ENCODE peak calls at places on chromosomes 7 and 10, in four cellular contexts. One of them, this sample, is unnamed. For H3K4me1, the result is how much of the 10 kb centered on the place peaks cover.

GRCh38 chr7:57071-57470 is 135.3 kb upstream of the FAM20C start:
- DNase-seq in tibial artery: no peak
- DNase-seq in left lung: peak
- DNase-seq in left ventricle myocardium inferior: no peak
- DNase-seq in this sample: no peak

GRCh38 chr10:130763491-130763890 is 548.0 kb downstream of the TCERG1L start:
- DNase-seq in left ventricle myocardium inferior: no peak
- DNase-seq in left lung: peak
- DNase-seq in tibial artery: no peak
- DNase-seq in this sample: no peak

GRCh38 chr7:44073664-44074348 is 8.4 kb upstream of the PGAM2 start:
- DNase-seq in left ventricle myocardium inferior: peak
- DNase-seq in left lung: peak
- DNase-seq in tibial artery: peak
- DNase-seq in this sample: peak

GRCh38 chr7:31129067-31129466 is 77.0 kb downstream of the ADCYAP1R1 start:
- DNase-seq in tibial artery: no peak
- DNase-seq in left ventricle myocardium inferior: no peak
- DNase-seq in left lung: no peak
- DNase-seq in this sample: peak

GRCh38 chr7:137996871-137997270 is 5.0 kb downstream of the CREB3L2 start:
- DNase-seq in tibial artery: no peak
- DNase-seq in left lung: no peak
- DNase-seq in left ventricle myocardium inferior: no peak
- DNase-seq in this sample: no peak

GRCh38 chr7:152158801-152159587 is 133.5 kb downstream of the GALNT11 start:
- DNase-seq in left ventricle myocardium inferior: no peak
- DNase-seq in tibial artery: no peak
- DNase-seq in left lung: no peak
- DNase-seq in this sample: peak

GRCh38 chr7:129240119-129240815 is 15.4 kb downstream of the AHCYL2 start:
- DNase-seq in left lung: no peak
- DNase-seq in tibial artery: no peak
- DNase-seq in left ventricle myocardium inferior: no peak
- DNase-seq in this sample: no peak

GRCh38 chr7:140456627-140457051 is 22.7 kb downstream of the MKRN1 start:
- DNase-seq in left lung: no peak
- DNase-seq in tibial artery: no peak
- DNase-seq in left ventricle myocardium inferior: no peak
- DNase-seq in this sample: no peak

GRCh38 chr10:107971973-107972372 is 807.5 kb upstream of the SORCS1 start:
- DNase-seq in left ventricle myocardium inferior: no peak
- DNase-seq in tibial artery: no peak
- DNase-seq in left lung: no peak
- DNase-seq in this sample: no peak

GRCh38 chr7:150938566-150938965 is 39.6 kb downstream of the KCNH2 start:
- DNase-seq in left lung: no peak
- DNase-seq in left ventricle myocardium inferior: no peak
- DNase-seq in tibial artery: no peak
- DNase-seq in this sample: no peak

GRCh38 chr10:63718006-63718405 is 196.8 kb downstream of the REEP3 start:
- DNase-seq in tibial artery: no peak
- DNase-seq in left ventricle myocardium inferior: no peak
- DNase-seq in left lung: no peak
- DNase-seq in this sample: no peak

GRCh38 chr10:49539320-49539885 is 482 bp upstream of the ERCC6 start:
- DNase-seq in left lung: peak
- DNase-seq in left ventricle myocardium inferior: peak
- DNase-seq in tibial artery: peak
- DNase-seq in this sample: peak

GRCh38 chr10:119415536-119416527 is 126.7 kb downstream of the RGS10 start:
- DNase-seq in left ventricle myocardium inferior: no peak
- DNase-seq in tibial artery: no peak
- DNase-seq in left lung: peak
- DNase-seq in this sample: no peak

DNA sequence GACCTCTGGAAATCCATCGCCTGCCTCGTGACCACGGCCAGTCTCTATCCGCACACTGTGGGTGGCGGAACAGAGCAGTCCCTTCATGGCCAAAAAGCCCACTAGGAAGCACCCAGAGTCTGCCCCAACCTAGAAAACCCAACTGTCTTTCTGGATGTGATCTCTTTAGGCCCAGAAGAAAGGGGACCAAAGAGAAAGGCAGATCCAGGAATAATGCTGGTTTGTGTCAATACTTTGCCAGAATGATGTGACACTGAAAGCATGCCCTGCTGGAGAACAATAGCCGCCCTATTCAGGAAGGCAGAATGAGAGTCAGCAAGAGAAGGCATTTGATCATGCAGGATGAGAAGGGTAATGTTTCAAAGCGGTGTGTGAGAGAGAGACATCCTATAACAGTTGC is 274.7 kb downstream of the USP6NL start:
- DNase-seq in tibial artery: no peak
- DNase-seq in left lung: no peak
- DNase-seq in left ventricle myocardium inferior: no peak
- DNase-seq in this sample: no peak
- H3K4me1 ChIP-seq in tibial artery: under half
- H3K4me1 ChIP-seq in left lung: under half
- H3K4me1 ChIP-seq in left ventricle myocardium inferior: under half
- H3K4me1 ChIP-seq in this sample: under half

GRCh38 chr7:36777855-36778254 is 53.6 kb upstream of the AOAH start:
- DNase-seq in left ventricle myocardium inferior: no peak
- DNase-seq in left lung: no peak
- DNase-seq in tibial artery: no peak
- DNase-seq in this sample: no peak

GRCh38 chr7:36784991-36785940 is 61.0 kb upstream of the AOAH start:
- DNase-seq in tibial artery: peak
- DNase-seq in left ventricle myocardium inferior: peak
- DNase-seq in left lung: no peak
- DNase-seq in this sample: no peak

GRCh38 chr7:36775673-36776072 is 51.4 kb upstream of the AOAH start:
- DNase-seq in left lung: no peak
- DNase-seq in left ventricle myocardium inferior: no peak
- DNase-seq in tibial artery: peak
- DNase-seq in this sample: no peak

GRCh38 chr7:36777062-36777461 is 52.8 kb upstream of the AOAH start:
- DNase-seq in left ventricle myocardium inferior: no peak
- DNase-seq in left lung: no peak
- DNase-seq in tibial artery: no peak
- DNase-seq in this sample: no peak

DNA sequence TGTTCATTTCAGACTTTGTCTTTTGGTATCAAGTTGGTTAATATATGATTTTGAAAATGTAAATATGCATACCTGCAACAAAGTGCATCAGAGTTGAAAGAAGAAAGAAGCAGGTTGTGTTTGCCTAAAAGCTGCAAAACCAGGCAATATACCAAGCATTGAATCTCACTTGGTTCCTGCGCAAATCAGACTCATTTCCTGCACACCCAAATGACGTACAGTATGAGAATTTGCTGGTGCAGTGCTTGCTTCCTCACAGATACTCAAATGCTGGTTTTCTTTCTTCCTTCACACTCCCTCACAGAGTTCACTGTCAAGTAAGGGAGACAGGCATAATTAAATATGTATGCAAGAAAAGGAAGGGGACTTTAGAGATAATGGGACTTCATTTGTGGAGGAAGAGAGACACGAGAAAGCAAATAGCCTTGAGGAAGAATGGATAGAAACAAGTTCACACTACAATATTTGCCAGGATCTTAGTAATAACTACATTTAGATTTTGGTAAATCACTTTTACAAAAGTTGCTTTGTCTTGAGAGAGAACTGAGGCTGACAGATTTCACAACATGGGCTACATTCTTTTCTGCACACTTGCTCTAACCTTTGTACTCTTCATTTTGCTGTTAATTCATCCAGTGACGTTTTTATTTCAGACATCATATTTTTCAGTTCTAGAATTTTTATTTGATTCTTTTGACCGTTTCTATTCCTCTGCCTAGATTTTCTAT is 56.9 kb upstream of the AOAH start:
- DNase-seq in tibial artery: no peak
- DNase-seq in left ventricle myocardium inferior: no peak
- DNase-seq in left lung: no peak
- DNase-seq in this sample: no peak
- H3K4me1 ChIP-seq in tibial artery: under half
- H3K4me1 ChIP-seq in left ventricle myocardium inferior: under half
- H3K4me1 ChIP-seq in left lung: under half
- H3K4me1 ChIP-seq in this sample: under half

GRCh38 chr10:45457487-45457886 is 83.5 kb downstream of the ALOX5 start:
- DNase-seq in left ventricle myocardium inferior: no peak
- DNase-seq in left lung: no peak
- DNase-seq in tibial artery: no peak
- DNase-seq in this sample: no peak

GRCh38 chr10:45456822-45457221 is 82.8 kb downstream of the ALOX5 start:
- DNase-seq in left lung: no peak
- DNase-seq in left ventricle myocardium inferior: no peak
- DNase-seq in tibial artery: no peak
- DNase-seq in this sample: no peak

GRCh38 chr10:45463244-45464116 is 89.5 kb downstream of the ALOX5 start:
- DNase-seq in left ventricle myocardium inferior: peak
- DNase-seq in left lung: peak
- DNase-seq in tibial artery: no peak
- DNase-seq in this sample: no peak

GRCh38 chr10:45461034-45461433 is 87.0 kb downstream of the ALOX5 start:
- DNase-seq in left lung: peak
- DNase-seq in left ventricle myocardium inferior: no peak
- DNase-seq in tibial artery: no peak
- DNase-seq in this sample: peak

DNA sequence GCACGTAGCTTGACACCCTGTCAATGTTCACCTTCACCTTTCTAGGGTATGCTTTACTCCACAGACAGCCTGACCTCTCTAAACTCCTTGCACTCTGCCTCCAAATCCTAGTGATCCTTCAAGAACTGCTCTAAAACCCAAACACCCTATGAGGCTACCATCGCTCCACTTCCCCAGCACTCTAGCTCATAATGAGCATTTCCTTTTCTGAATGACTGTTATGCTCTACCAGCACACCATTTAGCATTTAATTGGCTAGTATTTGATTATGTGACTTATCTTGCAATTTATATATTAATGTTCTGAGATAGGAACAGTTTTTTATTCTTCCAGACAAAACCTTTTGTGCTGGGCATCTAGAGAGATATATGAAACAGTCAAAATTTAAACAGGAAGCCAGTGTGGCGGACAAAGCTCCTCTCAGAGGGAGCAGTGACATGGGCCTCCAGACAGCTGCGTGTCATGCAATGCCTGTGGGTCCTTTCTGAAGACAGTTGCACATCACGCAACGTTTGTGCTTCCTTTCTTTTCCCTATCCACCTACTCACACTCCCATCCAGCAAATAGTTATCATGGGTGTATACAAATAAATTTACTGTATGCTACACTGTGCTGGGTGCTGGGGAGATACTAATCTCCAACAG is 86.3 kb downstream of the ALOX5 start:
- DNase-seq in tibial artery: no peak
- DNase-seq in left ventricle myocardium inferior: no peak
- DNase-seq in left lung: no peak
- DNase-seq in this sample: no peak
- H3K4me1 ChIP-seq in tibial artery: under half
- H3K4me1 ChIP-seq in left ventricle myocardium inferior: under half
- H3K4me1 ChIP-seq in left lung: under half
- H3K4me1 ChIP-seq in this sample: half or more

GRCh38 chr10:89280501-89280900 is 21.3 kb upstream of the IFIT2 start:
- DNase-seq in tibial artery: no peak
- DNase-seq in left lung: no peak
- DNase-seq in left ventricle myocardium inferior: no peak
- DNase-seq in this sample: no peak
- H3K4me1 ChIP-seq in tibial artery: under half
- H3K4me1 ChIP-seq in left lung: under half
- H3K4me1 ChIP-seq in left ventricle myocardium inferior: half or more
- H3K4me1 ChIP-seq in this sample: under half